ENCODE peak calls at places on chromosomes 5 and 9, in nine cellular contexts. A is amniotic stem cell; L is AG04450; R is erythroblast; Y is activated CD4-positive, alpha-beta T cell treated with anti-CD3 and anti-CD28 coated beads, Interleukin-2, amount 10 ng/mL, durations not matched to agents 7 days and 5 days; T is foreskin fibroblast; F is AG08396; M is skeletal muscle cell; B is HEK293T. H is an unnamed sample.
A peak's percentile ranks its signal among the peaks of the same experiment; 100 is the strongest.

GRCh38 chr9:108972626-108973209 is 38.5 kb downstream of the ABITRAM start:
- DNase-seq in T (peak; percentile 30), A (no peak), B (no peak), M (peak; percentile 7), F (peak; percentile 3), Y (no peak), L (peak; percentile 4), R (no peak), H (no peak)

GRCh38 chr5:159555084-159555483 is 224.8 kb upstream of the IL12B start:
- DNase-seq in T (no peak), B (no peak), A (no peak), R (no peak), F (no peak), Y (no peak), M (no peak), L (no peak), H (no peak)

GRCh38 chr5:10518352-10518751 is 45.5 kb upstream of the ANKRD33B start:
- DNase-seq in T (no peak), B (no peak), Y (no peak), L (no peak), R (no peak), M (no peak), F (no peak), A (no peak), H (no peak)

GRCh38 chr9:98284754-98285153 is 29.3 kb upstream of the TBC1D2 start:
- DNase-seq in M (no peak), F (no peak), R (no peak), Y (no peak), T (no peak), B (no peak), L (no peak), A (no peak), H (peak; percentile 2)

GRCh38 chr9:98503867-98504800 is 204.6 kb downstream of the GABBR2 start:
- DNase-seq in B (no peak), R (no peak), M (no peak), L (no peak), T (no peak), Y (no peak), A (no peak), F (no peak), H (no peak)

GRCh38 chr9:109297899-109298298 is 23.0 kb downstream of the EPB41L4B start:
- DNase-seq in M (peak; percentile 41), R (no peak), Y (no peak), T (peak; percentile 16), L (no peak), B (no peak), A (no peak), F (no peak), H (no peak)

GRCh38 chr5:111385970-111386831 is 126.1 kb downstream of the STARD4 start:
- DNase-seq in M (no peak), T (no peak), Y (no peak), B (peak; percentile 15), A (no peak), L (no peak), F (no peak), R (no peak), H (no peak)

GRCh38 chr5:150068961-150069618 is 17.3 kb downstream of the CSF1R start:
- DNase-seq in B (no peak), L (no peak), T (no peak), F (no peak), M (no peak), Y (no peak), A (no peak), R (no peak), H (no peak)

GRCh38 chr9:135307314-135307713 is 172.3 kb upstream of the PPP1R26 start:
- DNase-seq in F (no peak), L (no peak), A (no peak), Y (peak; percentile 1), T (no peak), B (no peak), R (no peak), M (no peak), H (no peak)

GRCh38 chr5:69295088-69295754 is 37.4 kb downstream of the CCDC125 start:
- DNase-seq in M (no peak), Y (no peak), F (peak; percentile 19), A (peak; percentile 29), B (no peak), R (no peak), L (peak; percentile 23), T (no peak), H (no peak)

GRCh38 chr5:31404325-31404724 is 127.6 kb downstream of the DROSHA start:
- DNase-seq in L (no peak), M (no peak), B (no peak), A (no peak), Y (no peak), T (no peak), R (no peak), F (no peak), H (no peak)

GRCh38 chr9:70006299-70006698 is 37.3 kb upstream of the MAMDC2 start:
- DNase-seq in L (no peak), M (no peak), F (no peak), A (no peak), R (no peak), B (no peak), Y (no peak), T (peak; percentile 65), H (no peak)

GRCh38 chr5:129459485-129460120 is 495 bp upstream of the ADAMTS19 start:
- DNase-seq in R (peak; percentile 6), T (peak; percentile 47), A (no peak), B (peak; percentile 47), Y (no peak), M (peak; percentile 25), F (peak; percentile 17), L (no peak), H (no peak)

GRCh38 chr5:153122416-153122815 is 368.1 kb upstream of the GRIA1 start:
- DNase-seq in A (no peak), B (no peak), L (no peak), T (no peak), Y (no peak), R (no peak), F (no peak), M (no peak), H (no peak)

GRCh38 chr5:138942861-138943260 is 67.7 kb upstream of the LRRTM2 start:
- DNase-seq in M (no peak), L (no peak), R (no peak), F (no peak), B (no peak), Y (no peak), T (no peak), A (no peak), H (no peak)

GRCh38 chr5:97923997-97924396 is 741.0 kb upstream of the RIOK2 start:
- DNase-seq in M (no peak), F (no peak), L (no peak), Y (no peak), T (no peak), R (no peak), B (no peak), A (no peak), H (no peak)

GRCh38 chr9:16325966-16326365 is 544.5 kb downstream of the BNC2 start:
- DNase-seq in A (no peak), B (no peak), L (no peak), F (no peak), T (no peak), M (no peak), Y (no peak), R (no peak), H (no peak)

GRCh38 chr9:11966804-11967203 is 726.4 kb upstream of the TYRP1 start:
- DNase-seq in F (no peak), B (no peak), Y (no peak), A (no peak), L (no peak), R (no peak), T (no peak), M (no peak), H (no peak)

GRCh38 chr9:77982985-77983662 is 48.5 kb downstream of the GNAQ start:
- DNase-seq in M (no peak), B (no peak), A (no peak), L (no peak), T (no peak), R (no peak), Y (no peak), F (no peak), H (no peak)

GRCh38 chr9:110133608-110134214 is 74.2 kb downstream of the C9orf152 start:
- DNase-seq in F (no peak), A (no peak), R (no peak), T (no peak), L (no peak), Y (no peak), B (no peak), M (peak; percentile 84), H (no peak)

GRCh38 chr5:6522983-6523382 is 74.3 kb downstream of the UBE2QL1 start:
- DNase-seq in B (no peak), L (no peak), M (no peak), A (no peak), F (no peak), Y (no peak), T (no peak), R (no peak), H (no peak)

GRCh38 chr9:120413121-120414048 is 166.6 kb downstream of the CDK5RAP2 start:
- DNase-seq in R (no peak), T (no peak), M (no peak), Y (no peak), F (no peak), A (no peak), B (no peak), L (no peak), H (no peak)

GRCh38 chr5:1885777-1886633 is 3.3 kb upstream of the IRX4 start:
- DNase-seq in L (no peak), F (no peak), M (no peak), T (no peak), B (no peak), Y (no peak), R (no peak), A (no peak), H (no peak)

GRCh38 chr9:32625320-32625719 is 10.1 kb downstream of the TAF1L start:
- DNase-seq in R (no peak), B (no peak), F (no peak), M (no peak), A (no peak), L (no peak), T (no peak), Y (no peak), H (no peak)

GRCh38 chr9:113349434-113350337 is at the start of gene BSPRY:
- DNase-seq in F (peak; percentile 37), B (peak; percentile 46), Y (peak; percentile 31), A (no peak), T (no peak), M (no peak), R (peak; percentile 81), L (no peak), H (no peak)

GRCh38 chr9:127116088-127116726 is 6.2 kb downstream of the ANGPTL2 start:
- DNase-seq in B (no peak), L (no peak), Y (peak; percentile 21), M (no peak), F (no peak), A (no peak), R (no peak), T (no peak), H (no peak)